ENCODE peak calls at places on chromosomes 5 and 9, in seven cellular contexts. K, X, Z, U, Q, D and V are unnamed samples.

GRCh38 chr5:146793709-146794108 is 84.8 kb downstream of the PPP2R2B start:
- DNase-seq in K (no peak), X (no peak), Z (no peak), U (no peak), Q (no peak), D (no peak), V (no peak)

GRCh38 chr9:86732514-86732913 is 214.8 kb downstream of the GAS1 start:
- DNase-seq in K (peak), X (no peak), Z (no peak), U (no peak), Q (no peak), D (no peak), V (peak)

GRCh38 chr9:127180457-127181314 is 58.3 kb upstream of the ANGPTL2 start:
- DNase-seq in K (peak), X (no peak), Z (peak), U (no peak), Q (peak), D (no peak), V (no peak)

GRCh38 chr9:1837453-1838084 is 177.6 kb upstream of the SMARCA2 start:
- DNase-seq in K (peak), X (peak), Z (no peak), U (peak), Q (no peak), D (peak), V (peak)

GRCh38 chr5:93609756-93610155 is 26.7 kb downstream of the NR2F1 start:
- DNase-seq in K (no peak), X (no peak), Z (no peak), U (no peak), Q (no peak), D (no peak), V (no peak)

GRCh38 chr9:27497883-27498553 is 26.1 kb upstream of the IFNK start:
- DNase-seq in K (no peak), X (peak), Z (no peak), U (no peak), Q (no peak), D (no peak), V (no peak)

GRCh38 chr5:102583663-102584062 is 84.9 kb upstream of the SLCO6A1 start:
- DNase-seq in K (no peak), X (no peak), Z (no peak), U (peak), Q (no peak), D (no peak), V (no peak)

GRCh38 chr9:107874591-107875374 is 385.2 kb upstream of the KLF4 start:
- DNase-seq in K (no peak), X (no peak), Z (no peak), U (no peak), Q (no peak), D (peak), V (no peak)

GRCh38 chr5:176543428-176544182 is 5.5 kb upstream of the CDHR2 start:
- DNase-seq in K (peak), X (peak), Z (peak), U (peak), Q (no peak), D (peak), V (peak)

GRCh38 chr9:129353697-129354336 is 175.8 kb upstream of the IER5L start:
- DNase-seq in K (no peak), X (no peak), Z (peak), U (no peak), Q (no peak), D (no peak), V (no peak)

GRCh38 chr5:160188968-160189319 is 40.4 kb upstream of the FABP6 start:
- DNase-seq in K (no peak), X (no peak), Z (no peak), U (no peak), Q (no peak), D (no peak), V (no peak)

GRCh38 chr5:160185954-160186353 is 43.4 kb upstream of the FABP6 start:
- DNase-seq in K (no peak), X (no peak), Z (no peak), U (no peak), Q (no peak), D (no peak), V (no peak)

GRCh38 chr5:160187091-160187490 is 42.2 kb upstream of the FABP6 start:
- DNase-seq in K (no peak), X (peak), Z (no peak), U (no peak), Q (no peak), D (no peak), V (no peak)

GRCh38 chr5:160186480-160186879 is 42.8 kb upstream of the FABP6 start:
- DNase-seq in K (no peak), X (no peak), Z (no peak), U (no peak), Q (no peak), D (no peak), V (no peak)

GRCh38 chr5:160188151-160188967 is 40.9 kb upstream of the FABP6 start:
- DNase-seq in K (peak), X (peak), Z (peak), U (peak), Q (no peak), D (no peak), V (peak)
- H3K27ac ChIP-seq in K (peak), X (no peak), Z (peak), U (peak), Q (peak), D (peak), V (peak)

GRCh38 chr5:6733411-6734242 is 20.4 kb downstream of the TENT4A start:
- DNase-seq in K (no peak), X (no peak), Z (peak), U (no peak), Q (peak), D (no peak), V (no peak)
- H3K4me3 ChIP-seq in K (no peak), X (no peak), Z (no peak), U (no peak), Q (no peak), D (no peak), V (no peak)

GRCh38 chr5:157335534-157336422 is 69.9 kb downstream of the CYFIP2 start:
- DNase-seq in K (no peak), X (no peak), Z (no peak), U (no peak), Q (no peak), D (no peak), V (peak)
- H3K27ac ChIP-seq in K (no peak), X (no peak), Z (no peak), U (no peak), Q (no peak), D (no peak), V (no peak)

DNA sequence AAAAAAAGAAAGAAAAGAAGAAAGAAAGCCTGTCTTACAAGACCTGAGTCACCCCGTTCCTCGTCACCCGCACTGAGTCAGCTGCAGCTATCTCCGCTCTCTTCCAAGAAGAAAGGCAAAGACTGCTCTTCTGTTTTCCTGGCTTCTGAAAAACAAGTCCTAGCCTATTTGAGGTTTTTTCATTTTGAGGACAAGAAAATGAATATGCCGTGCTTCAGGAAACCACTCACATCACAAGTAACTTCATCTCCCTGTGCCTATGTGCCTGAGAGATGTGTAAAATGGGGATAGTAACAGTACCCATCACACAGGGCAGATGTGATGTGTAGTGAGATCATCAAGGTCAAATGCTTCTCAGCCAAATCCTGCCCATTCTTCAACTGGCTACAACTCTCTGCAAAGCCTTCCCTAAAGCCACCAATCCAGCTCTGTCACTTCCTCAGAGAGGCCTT is 78.4 kb downstream of the GLDC start:
- DNase-seq in K (no peak), X (no peak), Z (no peak), U (peak), Q (peak), D (no peak), V (no peak)
- H3K4me3 ChIP-seq in K (no peak), X (no peak), Z (no peak), U (peak), Q (no peak), D (no peak), V (no peak)

DNA sequence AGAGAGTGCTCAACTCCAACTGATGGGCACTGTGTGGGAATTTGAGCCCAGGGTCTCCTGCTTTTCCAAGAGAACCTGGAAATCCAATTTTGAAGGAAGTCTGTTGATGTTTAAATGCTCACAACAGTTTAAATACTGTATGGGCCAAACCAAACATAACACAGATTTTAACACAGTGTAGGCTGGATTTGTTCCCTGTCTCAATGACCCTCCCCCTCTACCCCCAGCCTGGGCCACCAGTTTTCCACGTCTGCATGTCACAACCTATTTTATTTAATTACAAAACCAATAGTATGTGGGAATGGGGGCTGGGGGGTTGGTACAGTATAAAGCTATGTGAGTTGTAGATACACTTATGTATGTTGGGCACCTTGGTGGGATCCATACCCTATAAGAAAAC is 11.7 kb downstream of the PALM2AKAP2 start:
- DNase-seq in K (no peak), X (no peak), Z (no peak), U (no peak), Q (no peak), D (no peak), V (no peak)
- H3K27ac ChIP-seq in K (no peak), X (no peak), Z (no peak), U (no peak), Q (no peak), D (no peak), V (no peak)

DNA sequence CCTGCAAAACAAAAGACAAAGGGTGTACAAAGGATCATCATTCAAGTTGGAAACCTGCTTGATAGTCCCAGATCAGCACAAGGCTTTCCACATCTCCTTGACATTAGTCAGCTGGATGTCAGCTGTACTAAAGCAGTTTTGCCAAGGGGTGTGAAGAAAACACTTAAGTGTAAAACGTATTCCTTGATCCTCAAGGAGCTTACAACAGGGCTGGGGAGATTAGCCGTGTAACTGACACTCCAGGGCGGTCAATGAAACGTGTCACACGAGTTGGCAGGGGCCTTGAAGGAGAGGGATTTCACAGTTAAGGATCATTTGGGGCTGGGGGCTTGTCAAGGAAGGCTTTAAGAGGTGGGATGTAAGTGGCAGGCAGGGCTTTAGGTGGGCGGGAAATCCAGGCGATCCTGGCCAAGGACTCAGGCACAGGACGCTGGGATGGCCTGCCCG is 421 bp upstream of the CNTLN start:
- DNase-seq in K (no peak), X (no peak), Z (no peak), U (no peak), Q (no peak), D (peak), V (no peak)
- H3K4me3 ChIP-seq in K (no peak), X (peak), Z (peak), U (peak), Q (peak), D (peak), V (peak)

DNA sequence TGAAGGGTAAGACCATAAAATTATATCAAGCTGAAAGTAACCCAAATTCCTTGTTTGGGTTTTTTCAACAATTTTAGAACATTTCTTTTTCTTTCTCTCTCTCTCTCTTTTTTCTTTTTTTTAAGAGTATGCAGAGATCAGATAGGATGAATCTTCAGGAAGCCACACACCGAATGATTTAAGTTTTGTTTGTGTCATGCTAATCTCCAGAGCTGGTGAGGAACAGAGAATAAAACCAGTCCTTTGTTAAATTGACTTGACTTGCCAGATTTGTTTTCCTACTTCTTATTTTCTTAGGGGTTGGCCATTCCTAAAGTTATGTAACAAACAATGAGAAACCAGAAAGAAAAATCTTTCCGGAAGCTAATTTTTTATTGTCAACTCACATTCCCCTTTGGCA is 1669.3 kb upstream of the CDH6 start:
- DNase-seq in K (no peak), X (no peak), Z (no peak), U (no peak), Q (no peak), D (no peak), V (no peak)
- H3K27ac ChIP-seq in K (no peak), X (no peak), Z (no peak), U (no peak), Q (no peak), D (no peak), V (no peak)

GRCh38 chr5:77644443-77645157 is 6.1 kb upstream of the OTP start:
- DNase-seq in K (no peak), X (peak), Z (no peak), U (no peak), Q (no peak), D (no peak), V (peak)

GRCh38 chr5:77642915-77643653 is 4.6 kb upstream of the OTP start:
- DNase-seq in K (no peak), X (peak), Z (no peak), U (no peak), Q (no peak), D (no peak), V (peak)

GRCh38 chr5:77643654-77644404 is 5.3 kb upstream of the OTP start:
- DNase-seq in K (no peak), X (peak), Z (no peak), U (no peak), Q (no peak), D (no peak), V (peak)

GRCh38 chr5:77645995-77646639 is 7.6 kb upstream of the OTP start:
- DNase-seq in K (no peak), X (no peak), Z (no peak), U (no peak), Q (no peak), D (no peak), V (no peak)

DNA sequence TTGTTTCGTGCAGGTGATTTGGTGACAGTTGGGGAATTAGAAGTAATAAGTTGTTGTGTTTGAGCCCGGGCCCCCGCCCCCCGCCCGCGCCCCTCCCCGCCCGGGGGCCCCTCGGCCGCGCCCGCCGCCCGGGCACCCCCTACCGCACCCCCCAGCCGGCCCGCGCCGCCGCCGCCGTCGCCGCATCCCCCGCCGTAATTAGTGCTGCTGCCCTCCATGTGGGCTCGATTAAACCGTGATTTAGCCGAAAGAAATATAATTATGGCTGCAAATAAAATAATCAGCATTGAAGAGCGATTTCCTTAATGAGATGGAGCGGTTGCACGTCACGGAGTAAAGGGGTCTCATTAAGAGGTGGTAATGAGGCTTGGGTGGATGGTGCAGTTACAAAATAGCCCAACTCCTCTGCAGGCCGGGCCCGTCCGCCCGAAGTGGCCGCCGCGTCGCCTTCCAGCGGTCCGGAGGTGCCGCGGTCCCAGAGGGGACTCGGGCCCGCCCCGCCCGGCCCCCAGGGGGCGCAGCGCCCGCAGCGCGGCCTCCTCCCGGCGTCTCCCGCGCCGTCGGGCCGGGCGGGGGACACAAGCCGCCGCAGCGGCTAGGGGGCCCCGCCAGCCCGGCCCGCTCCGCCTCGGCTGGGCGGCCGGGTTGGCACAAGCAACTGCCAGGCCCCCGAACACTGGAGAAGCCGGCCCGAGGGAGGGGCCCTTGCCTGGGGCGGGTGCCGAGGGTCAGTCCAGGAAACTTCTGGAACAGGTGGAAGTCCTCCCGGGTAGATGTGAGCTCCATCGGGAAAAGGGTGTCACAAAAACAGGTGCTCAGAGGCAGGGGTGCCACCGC is 6.9 kb upstream of the OTP start:
- DNase-seq in K (peak), X (peak), Z (no peak), U (peak), Q (no peak), D (no peak), V (peak)
- H3K4me3 ChIP-seq in K (no peak), X (peak), Z (peak), U (peak), Q (no peak), D (no peak), V (peak)

GRCh38 chr9:14323083-14323968 is 9.4 kb upstream of the NFIB start:
- DNase-seq in K (no peak), X (no peak), Z (no peak), U (no peak), Q (no peak), D (peak), V (no peak)

GRCh38 chr9:14320272-14321245 is 6.6 kb upstream of the NFIB start:
- DNase-seq in K (peak), X (no peak), Z (no peak), U (peak), Q (no peak), D (peak), V (peak)

GRCh38 chr9:14322211-14323082 is 8.5 kb upstream of the NFIB start:
- DNase-seq in K (peak), X (peak), Z (peak), U (peak), Q (peak), D (peak), V (peak)

GRCh38 chr9:14323969-14324366 is 10.0 kb upstream of the NFIB start:
- DNase-seq in K (no peak), X (no peak), Z (no peak), U (no peak), Q (no peak), D (no peak), V (no peak)

DNA sequence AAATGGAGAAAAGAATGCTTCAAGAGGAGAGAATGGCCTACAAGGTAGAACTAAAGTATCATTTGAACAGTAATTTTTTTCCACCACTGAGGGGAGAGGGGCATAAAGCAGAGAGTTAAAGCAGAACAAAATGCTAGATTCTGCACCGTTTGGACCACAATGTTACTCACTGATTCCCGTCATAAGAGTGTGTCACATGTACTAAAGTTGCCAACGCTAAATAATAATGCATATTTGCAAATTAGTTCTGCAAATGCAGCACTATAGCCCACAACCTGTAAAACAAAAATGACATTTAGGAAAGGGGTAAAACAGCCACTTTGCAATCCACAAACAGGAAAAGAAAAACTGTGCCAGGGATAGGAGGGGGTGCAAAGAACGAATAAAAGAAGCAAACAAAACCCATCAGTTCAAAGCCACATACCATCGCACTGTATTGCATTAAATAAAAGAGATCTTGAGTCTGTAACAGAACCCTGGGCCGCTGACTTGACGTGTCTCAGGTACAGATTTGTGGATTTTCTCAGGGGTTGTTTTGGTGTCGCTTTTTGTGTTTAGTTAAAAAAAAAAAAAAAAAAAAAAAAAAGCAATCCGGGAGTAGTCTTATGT is 7.7 kb upstream of the NFIB start:
- DNase-seq in K (no peak), X (peak), Z (no peak), U (no peak), Q (no peak), D (no peak), V (peak)
- H3K27ac ChIP-seq in K (peak), X (no peak), Z (peak), U (peak), Q (peak), D (no peak), V (peak)

GRCh38 chr5:156328766-156329165 is 1.8 kb downstream of the SGCD start:
- DNase-seq in K (no peak), X (no peak), Z (no peak), U (no peak), Q (no peak), D (no peak), V (no peak)
- H3K4me3 ChIP-seq in K (no peak), X (no peak), Z (no peak), U (no peak), Q (no peak), D (no peak), V (peak)